ENCODE peak calls at places on chromosomes 13 and 19, in four cellular contexts. One of them, this sample, is unnamed.

GRCh38 chr13:74687452-74688180 is 553.4 kb upstream of the KLF12 start:
- DNase-seq in left colon: no peak
- DNase-seq in frontal cortex: no peak
- DNase-seq in GOT3: no peak
- DNase-seq in this sample: no peak

GRCh38 chr19:50909240-50910070 is 1.7 kb downstream of the KLK4 start:
- DNase-seq in GOT3: no peak
- DNase-seq in left colon: peak; percentile 81
- DNase-seq in frontal cortex: no peak
- DNase-seq in this sample: no peak

GRCh38 chr13:110017379-110017778 is 231.0 kb upstream of the IRS2 start:
- DNase-seq in frontal cortex: no peak
- DNase-seq in GOT3: no peak
- DNase-seq in left colon: no peak
- DNase-seq in this sample: peak; percentile 61

GRCh38 chr19:17415107-17415506 is 4.7 kb upstream of the MVB12A start:
- DNase-seq in left colon: no peak
- DNase-seq in GOT3: no peak
- DNase-seq in frontal cortex: no peak
- DNase-seq in this sample: no peak

GRCh38 chr13:106570354-106570822 is 2.5 kb upstream of the ARGLU1 start:
- DNase-seq in GOT3: no peak
- DNase-seq in left colon: peak; percentile 44
- DNase-seq in frontal cortex: no peak
- DNase-seq in this sample: peak; percentile 91

GRCh38 chr13:110519506-110519905 is 42.0 kb downstream of the RAB20 start:
- DNase-seq in GOT3: no peak
- DNase-seq in left colon: no peak
- DNase-seq in frontal cortex: no peak
- DNase-seq in this sample: no peak

GRCh38 chr13:49667773-49668172 is 23.5 kb downstream of the EBPL start:
- DNase-seq in GOT3: no peak
- DNase-seq in left colon: no peak
- DNase-seq in frontal cortex: no peak
- DNase-seq in this sample: no peak

GRCh38 chr19:45323671-45324081 is 1.0 kb upstream of the CKM start:
- DNase-seq in GOT3: no peak
- DNase-seq in frontal cortex: no peak
- DNase-seq in left colon: peak; percentile 16
- DNase-seq in this sample: no peak

GRCh38 chr13:110874508-110874960 is 40.3 kb downstream of the ANKRD10 start:
- DNase-seq in GOT3: peak; percentile 17
- DNase-seq in left colon: peak; percentile 90
- DNase-seq in frontal cortex: peak; percentile 65
- DNase-seq in this sample: peak; percentile 17

GRCh38 chr19:49798574-49798973 is 14.5 kb downstream of the FUZ start:
- DNase-seq in left colon: no peak
- DNase-seq in GOT3: no peak
- DNase-seq in frontal cortex: no peak
- DNase-seq in this sample: no peak

GRCh38 chr19:1063030-1063908 is 3.7 kb upstream of the ARHGAP45 start:
- DNase-seq in left colon: peak; percentile 45
- DNase-seq in GOT3: no peak
- DNase-seq in frontal cortex: no peak
- DNase-seq in this sample: peak; percentile 64

GRCh38 chr13:48902421-48902820 is 73.3 kb upstream of the FNDC3A start:
- DNase-seq in left colon: no peak
- DNase-seq in GOT3: no peak
- DNase-seq in frontal cortex: no peak
- DNase-seq in this sample: peak; percentile 82

GRCh38 chr19:32916969-32917611 is 47.5 kb upstream of the SLC7A9 start:
- DNase-seq in GOT3: no peak
- DNase-seq in left colon: no peak
- DNase-seq in frontal cortex: no peak
- DNase-seq in this sample: no peak

GRCh38 chr13:106867249-106867648 is 299.3 kb upstream of the ARGLU1 start:
- DNase-seq in GOT3: no peak
- DNase-seq in left colon: no peak
- DNase-seq in frontal cortex: no peak
- DNase-seq in this sample: no peak

GRCh38 chr19:50912102-50912599 is 956 bp upstream of the KLK4 start:
- DNase-seq in left colon: no peak
- DNase-seq in frontal cortex: no peak
- DNase-seq in GOT3: no peak
- DNase-seq in this sample: no peak

GRCh38 chr19:53959176-53959757 is 3.5 kb upstream of the CACNG8 start:
- DNase-seq in GOT3: no peak
- DNase-seq in frontal cortex: no peak
- DNase-seq in left colon: no peak
- DNase-seq in this sample: no peak

GRCh38 chr19:2252481-2253105 is 3.5 kb downstream of the AMH start:
- DNase-seq in frontal cortex: peak; percentile 50
- DNase-seq in left colon: no peak
- DNase-seq in GOT3: no peak
- DNase-seq in this sample: no peak

GRCh38 chr13:72125561-72125960 is 258.6 kb upstream of the DACH1 start:
- DNase-seq in GOT3: no peak
- DNase-seq in left colon: no peak
- DNase-seq in frontal cortex: no peak
- DNase-seq in this sample: peak; percentile 66

GRCh38 chr13:31431722-31432137 is 232.0 kb downstream of the B3GLCT start:
- DNase-seq in left colon: peak; percentile 55
- DNase-seq in frontal cortex: no peak
- DNase-seq in GOT3: no peak
- DNase-seq in this sample: peak; percentile 31

GRCh38 chr13:104106705-104107393 is 1040.6 kb upstream of the SLC10A2 start:
- DNase-seq in left colon: no peak
- DNase-seq in frontal cortex: no peak
- DNase-seq in GOT3: no peak
- DNase-seq in this sample: peak; percentile 16

GRCh38 chr13:67833564-67833963 is 603.4 kb upstream of the PCDH9 start:
- DNase-seq in GOT3: no peak
- DNase-seq in frontal cortex: no peak
- DNase-seq in left colon: no peak
- DNase-seq in this sample: no peak

GRCh38 chr13:43054803-43055802 is 31.7 kb downstream of the DNAJC15 start:
- DNase-seq in GOT3: no peak
- DNase-seq in left colon: peak; percentile 24
- DNase-seq in frontal cortex: no peak
- DNase-seq in this sample: peak; percentile 17

GRCh38 chr19:11268783-11269267 is 6.5 kb upstream of the DOCK6 start:
- DNase-seq in left colon: peak; percentile 51
- DNase-seq in GOT3: no peak
- DNase-seq in frontal cortex: no peak
- DNase-seq in this sample: no peak

GRCh38 chr13:113147206-113147605 is 11.2 kb upstream of the PROZ start:
- DNase-seq in frontal cortex: no peak
- DNase-seq in left colon: no peak
- DNase-seq in GOT3: no peak
- DNase-seq in this sample: no peak

GRCh38 chr13:99033814-99034213 is 56.0 kb upstream of the DOCK9 start:
- DNase-seq in GOT3: no peak
- DNase-seq in left colon: no peak
- DNase-seq in frontal cortex: peak; percentile 20
- DNase-seq in this sample: peak; percentile 51

GRCh38 chr13:71290963-71291937 is 575.8 kb downstream of the DACH1 start:
- DNase-seq in left colon: peak; percentile 33
- DNase-seq in frontal cortex: no peak
- DNase-seq in GOT3: no peak
- DNase-seq in this sample: peak; percentile 77

GRCh38 chr13:37303610-37304009 is 198.1 kb upstream of the CSNK1A1L start:
- DNase-seq in frontal cortex: no peak
- DNase-seq in left colon: no peak
- DNase-seq in GOT3: no peak
- DNase-seq in this sample: no peak

GRCh38 chr19:58381460-58382220 is 810 bp upstream of the ZNF837 start:
- DNase-seq in frontal cortex: no peak
- DNase-seq in GOT3: no peak
- DNase-seq in left colon: peak; percentile 33
- DNase-seq in this sample: no peak

GRCh38 chr19:43779820-43780219 is 953 bp downstream of the KCNN4 start:
- DNase-seq in frontal cortex: no peak
- DNase-seq in left colon: peak; percentile 42
- DNase-seq in GOT3: no peak
- DNase-seq in this sample: no peak